ENCODE peak calls at places on chromosomes 13 and 19, in ten cellular contexts. H is pancreas, P is MCF 10A, J is AG09319, U is left ventricle myocardium inferior, S is HepG2, N is CD14-positive monocyte, V is fibroblast of mammary gland, O is gastrocnemius medialis, A is uterus. X is an unnamed sample.

GRCh38 chr19:41991025-41991424 is 3.0 kb downstream of the ATP1A3 start:
- DNase-seq in H (no peak), P (no peak), J (no peak), U (peak), S (no peak), N (no peak), V (no peak), O (no peak), A (no peak), X (peak)

GRCh38 chr19:54100560-54100959 is at the start of gene OSCAR:
- DNase-seq in H (no peak), P (no peak), J (no peak), U (no peak), S (peak), N (peak), V (no peak), O (no peak), A (no peak), X (no peak)

GRCh38 chr19:4064551-4065260 is 2.0 kb downstream of the ZBTB7A start:
- DNase-seq in H (peak), P (no peak), J (no peak), U (peak), S (no peak), N (peak), V (peak), O (peak), A (peak), X (no peak)

GRCh38 chr13:112824429-112824828 is 134.6 kb downstream of the ATP11A start:
- DNase-seq in H (no peak), P (no peak), J (no peak), U (no peak), S (no peak), N (no peak), V (no peak), O (no peak), A (no peak), X (no peak)

GRCh38 chr13:113350065-113350937 is 13.6 kb downstream of the GRTP1 start:
- DNase-seq in H (no peak), P (no peak), J (no peak), U (no peak), S (peak), N (no peak), V (no peak), O (no peak), A (no peak), X (no peak)

GRCh38 chr13:113373811-113374485 is 10.0 kb upstream of the GRTP1 start:
- DNase-seq in H (no peak), P (no peak), J (no peak), U (no peak), S (no peak), N (no peak), V (no peak), O (no peak), A (no peak), X (no peak)

GRCh38 chr13:63731896-63732295 is 2316.2 kb upstream of the PCDH20 start:
- DNase-seq in H (no peak), P (no peak), J (no peak), U (no peak), S (peak), N (no peak), V (no peak), O (no peak), A (no peak), X (peak)

GRCh38 chr19:5246554-5247155 is 94.0 kb downstream of the PTPRS start:
- DNase-seq in H (no peak), P (no peak), J (no peak), U (no peak), S (no peak), N (no peak), V (no peak), O (no peak), A (no peak), X (no peak)

GRCh38 chr19:57110592-57111328 is 9.0 kb upstream of the USP29 start:
- DNase-seq in H (no peak), P (peak), J (no peak), U (no peak), S (no peak), N (no peak), V (peak), O (no peak), A (no peak), X (no peak)

GRCh38 chr13:42992585-42993122 is 613 bp upstream of the EPSTI1 start:
- DNase-seq in H (no peak), P (no peak), J (no peak), U (no peak), S (no peak), N (no peak), V (no peak), O (no peak), A (no peak), X (no peak)

GRCh38 chr19:30752201-30752600 is 380.0 kb downstream of the ZNF536 start:
- DNase-seq in H (no peak), P (no peak), J (no peak), U (no peak), S (no peak), N (no peak), V (no peak), O (no peak), A (no peak), X (no peak)

GRCh38 chr19:51458051-51458645 is at the start of gene SIGLEC8:
- DNase-seq in H (no peak), P (no peak), J (no peak), U (no peak), S (no peak), N (no peak), V (no peak), O (no peak), A (no peak), X (no peak)

GRCh38 chr19:12055784-12056183 is 3.0 kb upstream of the ZNF878 start:
- DNase-seq in H (no peak), P (no peak), J (no peak), U (no peak), S (no peak), N (no peak), V (no peak), O (no peak), A (no peak), X (no peak)

GRCh38 chr19:2048959-2049740 is 1.9 kb downstream of the MKNK2 start:
- DNase-seq in H (peak), P (no peak), J (no peak), U (no peak), S (no peak), N (no peak), V (no peak), O (no peak), A (no peak), X (no peak)

GRCh38 chr13:42653694-42654093 is 79.7 kb downstream of the TNFSF11 start:
- DNase-seq in H (no peak), P (no peak), J (no peak), U (no peak), S (no peak), N (no peak), V (no peak), O (no peak), A (no peak), X (no peak)

GRCh38 chr19:53892981-53893325 is 11.0 kb downstream of the PRKCG start:
- DNase-seq in H (no peak), P (no peak), J (no peak), U (no peak), S (no peak), N (no peak), V (no peak), O (no peak), A (no peak), X (no peak)

GRCh38 chr19:2609389-2610116 is 92.9 kb downstream of the GNG7 start:
- DNase-seq in H (peak), P (no peak), J (no peak), U (peak), S (no peak), N (no peak), V (no peak), O (no peak), A (no peak), X (no peak)

GRCh38 chr13:42279080-42279479 is 7.1 kb downstream of the AKAP11 start:
- DNase-seq in H (no peak), P (no peak), J (no peak), U (no peak), S (no peak), N (no peak), V (peak), O (no peak), A (no peak), X (no peak)

GRCh38 chr13:73607489-73608156 is 526.6 kb downstream of the KLF12 start:
- DNase-seq in H (no peak), P (no peak), J (no peak), U (no peak), S (peak), N (no peak), V (no peak), O (no peak), A (no peak), X (no peak)

GRCh38 chr19:40687525-40688016 is 2.9 kb downstream of the NUMBL start:
- DNase-seq in H (no peak), P (no peak), J (peak), U (peak), S (no peak), N (peak), V (peak), O (peak), A (peak), X (no peak)

DNA sequence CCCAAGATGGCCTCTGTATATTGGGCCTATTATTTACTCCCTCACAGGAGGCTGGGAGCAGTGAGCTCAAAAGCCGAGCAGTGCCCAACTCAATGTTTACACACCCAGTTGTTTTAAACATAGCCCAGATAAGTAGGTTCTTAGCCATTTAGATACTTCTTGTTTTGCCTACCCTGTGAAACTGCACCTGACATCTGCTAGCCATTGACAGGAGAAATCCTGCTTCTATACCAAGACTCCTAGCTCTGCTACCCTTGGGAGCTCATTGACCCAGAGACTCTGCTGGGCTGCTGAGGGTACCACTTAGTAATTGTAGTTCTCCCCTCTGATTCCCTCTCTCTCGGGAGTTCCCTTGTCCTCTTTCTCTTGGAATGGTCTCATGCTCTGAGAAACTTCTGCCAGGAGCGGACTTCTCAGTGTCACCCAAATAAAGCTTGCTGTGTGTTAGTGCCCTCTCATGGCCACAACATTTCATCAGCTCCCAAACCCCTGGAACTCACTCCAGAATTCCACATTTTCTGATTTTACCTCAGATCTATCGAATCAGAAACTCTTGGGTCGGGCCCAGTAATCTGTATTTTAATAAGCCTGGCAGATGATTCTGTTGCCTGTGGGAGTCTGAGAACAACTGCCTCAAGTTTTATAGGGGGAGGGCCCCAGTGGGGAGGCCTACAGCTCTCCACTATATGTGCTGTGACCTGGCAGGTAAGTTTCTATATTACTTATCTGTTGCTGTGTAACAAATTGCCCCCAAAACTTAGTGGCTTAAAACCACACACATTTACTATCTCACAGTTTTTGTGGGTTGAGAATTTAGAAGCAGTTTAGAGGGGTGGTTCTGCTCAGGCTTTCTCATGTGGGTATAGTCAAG is 221.1 kb downstream of the TDRD3 start:
- DNase-seq in H (no peak), P (peak), J (peak), U (no peak), S (peak), N (no peak), V (peak), O (no peak), A (no peak), X (no peak)
- TF ChIP-seq CTCF in H (no peak), P (peak), J (peak), U (peak), S (peak), N (no peak), V (peak), O (no peak), A (peak), X (no peak)

GRCh38 chr13:76440568-76440967 is 445.6 kb downstream of the KCTD12 start:
- DNase-seq in H (no peak), P (no peak), J (no peak), U (no peak), S (no peak), N (no peak), V (no peak), O (no peak), A (no peak), X (no peak)
- TF ChIP-seq CTCF in H (no peak), P (no peak), J (no peak), U (no peak), S (no peak), N (no peak), V (no peak), O (no peak), A (no peak), X (no peak)

DNA sequence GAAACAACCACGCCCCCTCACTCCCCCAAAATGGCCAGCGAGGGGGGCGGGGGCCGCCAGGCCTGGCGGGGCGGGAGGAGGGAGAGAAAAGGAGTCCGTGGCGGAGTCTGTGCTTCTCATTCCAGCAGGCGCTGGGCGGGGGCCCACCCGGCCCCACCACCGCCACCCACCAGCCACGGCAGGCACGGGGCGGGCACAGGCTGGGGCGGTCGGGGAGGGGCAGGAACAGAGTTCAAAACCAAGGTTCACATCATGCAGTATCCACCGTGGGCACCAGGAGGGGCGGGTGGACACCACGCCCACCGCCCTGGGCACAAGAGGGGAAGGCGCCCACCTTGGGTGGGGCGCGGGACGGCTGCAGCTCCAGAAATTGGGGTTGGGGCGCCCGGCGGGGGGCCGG is 12.8 kb downstream of the DPF1 start:
- DNase-seq in H (no peak), P (no peak), J (no peak), U (no peak), S (no peak), N (no peak), V (no peak), O (no peak), A (peak), X (no peak)
- TF ChIP-seq CTCF in H (no peak), P (no peak), J (no peak), U (no peak), S (no peak), N (no peak), V (no peak), O (no peak), A (no peak), X (peak)

GRCh38 chr19:46035546-46035945 is 5.3 kb downstream of the IGFL4 start:
- DNase-seq in H (no peak), P (no peak), J (no peak), U (no peak), S (no peak), N (no peak), V (no peak), O (no peak), A (no peak), X (no peak)

GRCh38 chr19:46035986-46036744 is 4.6 kb downstream of the IGFL4 start:
- DNase-seq in H (no peak), P (no peak), J (no peak), U (no peak), S (no peak), N (no peak), V (no peak), O (no peak), A (no peak), X (no peak)

GRCh38 chr19:46033401-46033800 is 7.4 kb downstream of the IGFL4 start:
- DNase-seq in H (no peak), P (no peak), J (no peak), U (no peak), S (no peak), N (no peak), V (no peak), O (no peak), A (no peak), X (no peak)

GRCh38 chr19:46040125-46040524 is 677 bp downstream of the IGFL4 start:
- DNase-seq in H (no peak), P (no peak), J (no peak), U (no peak), S (no peak), N (no peak), V (no peak), O (no peak), A (no peak), X (no peak)

DNA sequence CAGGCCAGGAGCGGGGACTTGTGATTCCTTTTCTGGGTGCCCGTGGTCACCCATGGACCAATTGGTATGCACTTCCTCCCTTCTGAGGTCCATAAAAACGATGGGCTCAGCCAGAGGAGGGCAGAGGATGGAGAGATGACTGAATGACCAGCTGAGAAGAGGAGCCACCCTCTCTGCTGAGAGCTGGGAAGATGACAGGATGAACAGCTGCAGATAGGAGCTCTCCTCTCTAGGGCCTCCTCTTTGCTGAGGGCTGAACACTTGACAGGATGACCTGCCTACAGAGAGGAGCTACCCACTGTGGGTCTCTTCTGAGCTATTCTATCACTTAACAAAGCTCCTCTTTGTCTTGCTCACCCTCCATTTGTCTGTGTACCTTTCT is 4.1 kb downstream of the IGFL4 start:
- DNase-seq in H (no peak), P (no peak), J (no peak), U (no peak), S (peak), N (no peak), V (no peak), O (no peak), A (no peak), X (no peak)
- TF ChIP-seq CTCF in H (no peak), P (no peak), J (no peak), U (no peak), S (no peak), N (no peak), V (no peak), O (no peak), A (no peak), X (no peak)

DNA sequence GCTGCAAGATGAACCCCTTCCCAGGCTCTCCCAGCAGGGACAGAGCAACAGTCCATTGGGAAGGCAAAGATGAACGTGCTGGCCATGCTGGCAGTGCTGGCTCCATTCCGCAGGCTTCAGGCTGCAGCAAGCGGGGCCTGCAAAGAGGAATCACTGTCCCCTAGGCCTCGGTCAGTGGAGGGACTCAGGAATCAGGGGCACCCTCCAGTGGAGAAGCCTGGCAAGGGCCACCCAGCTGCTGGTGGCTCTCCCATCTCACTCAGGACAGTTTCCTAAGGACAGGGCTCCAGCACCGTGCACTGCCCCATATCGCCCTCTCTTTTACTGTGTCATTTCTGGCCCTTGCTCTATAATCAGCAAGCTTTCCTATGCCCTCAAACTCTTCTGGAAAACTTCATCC is 498.6 kb downstream of the EFNB2 start:
- DNase-seq in H (no peak), P (peak), J (no peak), U (no peak), S (no peak), N (no peak), V (no peak), O (no peak), A (no peak), X (peak)
- TF ChIP-seq CTCF in H (no peak), P (no peak), J (no peak), U (peak), S (peak), N (no peak), V (no peak), O (no peak), A (no peak), X (no peak)

DNA sequence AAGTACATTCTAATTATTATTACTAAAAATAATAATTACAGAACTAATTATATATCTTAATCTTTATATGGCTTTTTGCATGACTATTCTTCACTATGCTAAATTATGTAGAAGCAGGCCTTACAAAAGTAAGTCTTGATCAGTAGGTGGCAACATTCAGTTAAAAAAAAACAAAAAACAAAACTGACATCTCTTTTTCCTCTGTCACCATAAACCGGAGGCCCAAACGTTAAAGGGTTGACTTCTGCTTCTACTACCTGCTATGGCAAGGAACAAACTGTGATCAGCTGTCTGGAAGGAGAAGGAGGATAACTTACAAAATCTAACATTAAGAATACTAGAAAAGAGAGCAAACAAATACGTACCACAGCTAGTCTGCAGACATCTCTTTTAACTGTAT is 1525.6 kb downstream of the SLITRK1 start:
- DNase-seq in H (no peak), P (peak), J (no peak), U (no peak), S (no peak), N (no peak), V (peak), O (no peak), A (no peak), X (no peak)
- TF ChIP-seq CTCF in H (no peak), P (peak), J (peak), U (no peak), S (no peak), N (no peak), V (no peak), O (no peak), A (no peak), X (no peak)

DNA sequence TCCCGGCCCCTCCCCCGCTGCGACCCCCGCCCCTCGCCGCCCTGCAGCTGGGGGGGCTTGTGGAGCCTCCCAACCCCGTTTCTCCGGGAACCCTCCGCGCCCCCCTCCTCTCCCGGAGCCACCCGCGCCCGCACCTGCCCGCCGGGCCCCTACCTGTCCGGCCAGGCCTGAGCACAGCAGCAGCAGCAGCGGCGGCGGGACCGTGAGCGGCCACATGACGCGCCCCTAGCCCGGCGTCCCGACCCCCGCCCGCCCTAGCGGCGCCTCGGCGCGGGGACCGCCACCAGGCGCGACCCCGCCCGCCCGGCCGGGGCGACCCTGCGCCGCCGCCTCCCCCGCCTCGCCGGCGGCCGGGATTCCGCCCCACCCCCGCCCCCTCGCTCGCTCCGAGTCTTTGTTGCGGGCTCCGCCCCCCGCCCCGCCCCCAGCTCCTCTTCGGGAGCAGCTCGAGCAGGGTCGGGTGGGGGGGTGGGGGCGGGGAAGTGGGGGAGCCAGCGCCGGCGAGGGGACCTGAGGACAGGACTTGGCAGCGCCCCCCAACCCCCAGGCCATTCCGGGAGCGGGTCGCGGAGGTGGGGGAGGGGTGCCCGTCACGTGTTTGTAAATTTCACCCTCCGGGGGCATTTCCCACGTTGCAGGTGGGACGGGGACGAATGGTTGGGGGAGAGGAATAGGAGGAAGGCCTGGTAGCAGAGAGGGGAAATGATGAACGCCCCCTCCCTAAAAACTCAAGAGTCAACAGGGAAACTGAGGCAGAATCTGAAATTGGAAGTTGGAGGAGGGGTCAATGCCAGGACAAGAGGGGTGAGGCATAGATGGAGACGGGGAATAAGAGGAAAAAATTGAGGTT is at the start of gene OLFM2:
- DNase-seq in H (peak), P (no peak), J (no peak), U (peak), S (no peak), N (no peak), V (no peak), O (no peak), A (peak), X (no peak)
- TF ChIP-seq CTCF in H (no peak), P (no peak), J (no peak), U (no peak), S (no peak), N (no peak), V (no peak), O (no peak), A (no peak), X (no peak)